ENCODE peak calls at places on chromosomes 7 and 10, in four cellular contexts. P is CD8-positive, alpha-beta memory T cell; D is tibial nerve; G is tibial artery. C is an unnamed sample. For H3K4me1, the result is how much of the 10 kb centered on the place peaks cover.

GRCh38 chr7:100689230-100690135 is 4.6 kb downstream of the GIGYF1 start:
- DNase-seq in P (no peak), D (no peak), G (no peak), C (no peak)

GRCh38 chr10:112716076-112716475 is 234.0 kb upstream of the TCF7L2 start:
- DNase-seq in P (no peak), D (no peak), G (no peak), C (no peak)

GRCh38 chr10:58780481-58780880 is 267.8 kb downstream of the BICC1 start:
- DNase-seq in P (no peak), D (no peak), G (no peak), C (no peak)

GRCh38 chr7:69654381-69654780 is 56.1 kb downstream of the AUTS2 start:
- DNase-seq in P (no peak), D (no peak), G (no peak), C (peak)

GRCh38 chr7:20176552-20177242 is 40.5 kb downstream of the MACC1 start:
- DNase-seq in P (no peak), D (no peak), G (no peak), C (no peak)

GRCh38 chr7:13411641-13412040 is 577.8 kb downstream of the ETV1 start:
- DNase-seq in P (no peak), D (no peak), G (no peak), C (no peak)

GRCh38 chr7:18940577-18941134 is 176.8 kb downstream of the TWIST1 start:
- DNase-seq in P (no peak), D (no peak), G (no peak), C (no peak)

GRCh38 chr10:77603529-77603927 is 34.1 kb downstream of the KCNMA1 start:
- DNase-seq in P (no peak), D (no peak), G (no peak), C (no peak)

GRCh38 chr10:60434418-60435046 is 44.9 kb upstream of the ANK3 start:
- DNase-seq in P (no peak), D (peak), G (peak), C (no peak)

GRCh38 chr7:112116894-112117293 is 89.3 kb downstream of the DOCK4 start:
- DNase-seq in P (no peak), D (no peak), G (no peak), C (no peak)

GRCh38 chr10:66747451-66747850 is 178.4 kb upstream of the LRRTM3 start:
- DNase-seq in P (no peak), D (no peak), G (no peak), C (no peak)

GRCh38 chr10:101189461-101190401 is 39.5 kb downstream of the LBX1 start:
- DNase-seq in P (no peak), D (no peak), G (no peak), C (no peak)

GRCh38 chr7:7201583-7202374 is 19.4 kb downstream of the C1GALT1 start:
- DNase-seq in P (peak), D (no peak), G (no peak), C (no peak)

GRCh38 chr10:130439796-130440195 is 303.6 kb downstream of the GLRX3 start:
- DNase-seq in P (no peak), D (no peak), G (no peak), C (peak)

GRCh38 chr7:133060016-133060415 is 21.9 kb downstream of the CHCHD3 start:
- DNase-seq in P (no peak), D (no peak), G (no peak), C (no peak)

GRCh38 chr10:70664702-70665195 is 7.6 kb upstream of the ADAMTS14 start:
- DNase-seq in P (no peak), D (peak), G (no peak), C (no peak)

GRCh38 chr10:13684252-13684791 is 97.6 kb downstream of the PRPF18 start:
- DNase-seq in P (no peak), D (peak), G (peak), C (peak)

GRCh38 chr7:116449441-116449840 is 50.1 kb upstream of the CAV2 start:
- DNase-seq in P (no peak), D (no peak), G (no peak), C (no peak)
- H3K27ac ChIP-seq in P (no peak), D (no peak), G (peak), C (peak)

DNA sequence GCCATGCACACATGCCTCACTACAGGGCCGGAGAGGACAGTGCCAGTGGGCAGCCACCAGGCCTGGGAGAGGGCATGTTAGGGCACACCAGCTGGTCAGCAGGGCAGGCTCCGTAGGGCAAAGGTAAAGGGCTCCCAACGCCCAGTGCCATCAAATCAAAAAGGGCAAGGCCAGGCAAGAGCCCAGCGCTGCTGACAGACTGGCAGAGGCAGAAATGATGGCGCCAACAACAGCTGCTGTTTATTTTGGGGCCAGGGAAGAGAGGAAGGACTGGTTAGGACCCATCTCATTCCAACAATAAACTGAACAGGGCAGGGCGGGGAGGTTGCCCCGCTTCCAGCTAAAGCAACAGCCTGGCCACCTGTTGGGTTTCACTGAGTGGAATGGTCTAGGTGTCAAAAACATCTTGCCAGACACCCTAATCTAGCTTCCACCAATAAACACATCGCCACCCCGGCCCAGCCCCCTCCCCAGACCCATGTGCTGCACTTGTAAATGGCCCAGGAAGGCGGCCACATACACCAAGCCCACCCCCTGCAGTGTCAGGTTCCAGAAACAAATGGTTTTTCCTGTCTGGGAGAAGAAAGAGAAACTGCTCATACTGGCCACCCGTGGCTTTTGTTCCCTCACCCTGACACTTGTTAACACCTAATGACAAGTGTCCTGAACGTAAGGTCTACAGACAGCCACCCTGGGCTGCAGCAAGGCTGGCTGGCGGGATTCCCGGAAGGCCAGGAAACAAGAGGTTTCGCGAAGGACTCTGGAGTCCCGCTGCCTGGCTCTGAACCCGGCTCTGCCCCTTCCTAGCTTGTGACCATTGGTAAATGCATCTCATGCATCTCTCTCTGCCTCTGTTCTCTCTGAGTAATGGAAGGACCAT is 15.3 kb downstream of the SH3PXD2A start:
- DNase-seq in P (no peak), D (no peak), G (no peak), C (no peak)
- H3K4me1 ChIP-seq in P (under half), D (half or more), G (half or more), C (under half)

DNA sequence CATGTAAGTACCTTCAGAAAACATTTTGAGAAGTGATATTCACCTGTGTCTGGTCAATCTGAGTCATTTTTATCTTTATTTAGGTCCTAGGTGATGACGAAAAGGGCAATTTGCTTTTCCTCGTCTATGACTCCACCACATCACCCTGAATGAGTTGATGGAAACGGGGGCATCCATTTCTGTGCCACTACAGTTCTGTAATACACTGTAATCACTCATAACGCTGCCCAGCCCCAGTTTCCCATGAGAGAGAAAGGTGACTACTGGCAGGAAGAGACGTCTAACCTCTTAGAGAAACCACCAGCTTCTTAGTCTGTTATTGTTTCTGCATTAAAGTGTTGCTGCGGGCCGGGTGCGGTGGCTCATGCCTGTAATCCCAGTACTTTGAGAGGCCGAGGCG is 205.3 kb upstream of the MKLN1 start:
- DNase-seq in P (peak), D (no peak), G (no peak), C (no peak)
- H3K27ac ChIP-seq in P (no peak), D (no peak), G (no peak), C (no peak)

GRCh38 chr10:73995035-73995358 is 2.9 kb upstream of the VCL start:
- DNase-seq in P (no peak), D (no peak), G (no peak), C (no peak)

GRCh38 chr10:73998623-73999622 is 1.0 kb downstream of the VCL start:
- DNase-seq in P (no peak), D (peak), G (peak), C (peak)

GRCh38 chr10:73997806-73998622 is at the start of gene VCL:
- DNase-seq in P (peak), D (peak), G (peak), C (peak)

GRCh38 chr10:73999703-74000102 is 1.8 kb downstream of the VCL start:
- DNase-seq in P (no peak), D (no peak), G (no peak), C (no peak)

GRCh38 chr10:73997479-73997805 is 474 bp upstream of the VCL start:
- DNase-seq in P (no peak), D (no peak), G (peak), C (peak)
- H3K4me1 ChIP-seq in P (under half), D (under half), G (under half), C (under half)

C was measured in right atrium auricular region.